ENCODE peak calls at places on chromosomes 1 and 21, in eight cellular contexts. U is activated naive CD4-positive, alpha-beta T cell; I is stimulated activated CD4-positive, alpha-beta T cell treated with anti-CD3 and anti-CD28 coated beads, TNF-alpha, amount 100 ng/mL, for 1 hour; F is stomach; Z is cardiac muscle cell; H is iPS-NIHi11; A is left lobe of liver; K is astrocyte of the hippocampus. R is an unnamed sample.

GRCh38 chr1:16120940-16121410 is 34.9 kb downstream of the EPHA2 start:
- DNase-seq in U (no peak), H (no peak), I (no peak), Z (no peak), F (peak; percentile 59), A (no peak), K (peak; percentile 14), R (no peak)

GRCh38 chr1:18765725-18766124 is 93.7 kb downstream of the TAS1R2 start:
- DNase-seq in Z (no peak), A (no peak), U (no peak), F (no peak), I (no peak), K (no peak), H (no peak), R (no peak)

GRCh38 chr1:9539829-9540550 is 725 bp downstream of the SLC25A33 start:
- DNase-seq in I (no peak), F (peak; percentile 57), U (no peak), Z (peak; percentile 60), K (peak; percentile 76), H (peak; percentile 84), A (peak; percentile 68), R (peak; percentile 54)

GRCh38 chr1:10513199-10513598 is 38.4 kb downstream of the PEX14 start:
- DNase-seq in F (no peak), I (no peak), Z (no peak), K (no peak), H (no peak), A (no peak), U (no peak), R (no peak)

GRCh38 chr1:198316681-198317080 is 159.9 kb downstream of the NEK7 start:
- DNase-seq in A (no peak), K (no peak), U (no peak), H (no peak), Z (no peak), F (no peak), I (no peak), R (no peak)

GRCh38 chr1:20093303-20093702 is 23.3 kb downstream of the PLA2G5 start:
- DNase-seq in H (no peak), I (no peak), F (no peak), A (no peak), K (no peak), Z (no peak), U (no peak), R (no peak)

GRCh38 chr1:53893999-53894636 is at the start of gene DIO1:
- DNase-seq in H (peak; percentile 53), Z (no peak), K (no peak), I (no peak), A (peak; percentile 88), U (no peak), F (no peak), R (no peak)

GRCh38 chr1:59484090-59484489 is 187.2 kb downstream of the FGGY start:
- DNase-seq in I (no peak), K (peak; percentile 77), H (no peak), U (no peak), A (no peak), F (no peak), Z (no peak), R (peak; percentile 59)

GRCh38 chr1:53525595-53525994 is 66.4 kb downstream of the DMRTB1 start:
- DNase-seq in I (no peak), K (no peak), U (no peak), F (no peak), H (peak; percentile 78), A (no peak), Z (no peak), R (no peak)

GRCh38 chr1:183472488-183473285 is at the start of gene SMG7:
- DNase-seq in K (no peak), Z (peak; percentile 55), F (peak; percentile 40), A (no peak), I (no peak), H (peak; percentile 55), U (peak; percentile 50), R (peak; percentile 42)

GRCh38 chr1:28602536-28603439 is 10.7 kb downstream of the RAB42 start:
- DNase-seq in K (peak; percentile 88), Z (peak; percentile 69), H (peak; percentile 65), F (peak; percentile 48), U (no peak), A (peak; percentile 50), I (no peak), R (peak; percentile 83)

GRCh38 chr21:45145146-45145545 is 70.8 kb downstream of the ADARB1 start:
- DNase-seq in F (no peak), U (no peak), H (no peak), K (no peak), Z (no peak), A (no peak), I (no peak), R (no peak)

GRCh38 chr1:27606708-27607238 is 2.8 kb upstream of the AHDC1 start:
- DNase-seq in A (no peak), I (no peak), F (no peak), K (peak; percentile 45), H (no peak), U (no peak), Z (no peak), R (peak; percentile 61)

GRCh38 chr1:9249534-9250335 is 15.2 kb downstream of the H6PD start:
- DNase-seq in A (peak; percentile 88), I (no peak), K (peak; percentile 60), U (no peak), Z (no peak), F (peak; percentile 64), H (peak; percentile 85), R (peak; percentile 57)